ENCODE peak calls at places on chromosome 11, in five cellular contexts. K, C, D, B and I are unnamed samples.

GRCh38 chr11:56152333-56152732 is 7.8 kb downstream of the OR8K5 start:
- DNase-seq in K (no peak), C (no peak), D (no peak), B (no peak), I (no peak)

GRCh38 chr11:15159085-15159484 is 44.4 kb downstream of the INSC start:
- DNase-seq in K (peak), C (no peak), D (no peak), B (peak), I (no peak)

GRCh38 chr11:75337195-75337654 is 14.2 kb downstream of the ARRB1 start:
- DNase-seq in K (no peak), C (no peak), D (no peak), B (no peak), I (no peak)

GRCh38 chr11:85575388-85575787 is 51.8 kb downstream of the DLG2 start:
- DNase-seq in K (no peak), C (no peak), D (no peak), B (no peak), I (no peak)

GRCh38 chr11:11940551-11940950 is 67.9 kb downstream of the DKK3 start:
- DNase-seq in K (no peak), C (no peak), D (no peak), B (no peak), I (no peak)

GRCh38 chr11:32450372-32450771 is 15.0 kb upstream of the WT1 start:
- DNase-seq in K (no peak), C (no peak), D (no peak), B (no peak), I (no peak)

GRCh38 chr11:44316388-44317240 is 6.7 kb upstream of the ALX4 start:
- DNase-seq in K (no peak), C (no peak), D (no peak), B (no peak), I (no peak)

GRCh38 chr11:30329150-30329940 is 6.4 kb downstream of the ARL14EP start:
- DNase-seq in K (no peak), C (no peak), D (no peak), B (no peak), I (no peak)

DNA sequence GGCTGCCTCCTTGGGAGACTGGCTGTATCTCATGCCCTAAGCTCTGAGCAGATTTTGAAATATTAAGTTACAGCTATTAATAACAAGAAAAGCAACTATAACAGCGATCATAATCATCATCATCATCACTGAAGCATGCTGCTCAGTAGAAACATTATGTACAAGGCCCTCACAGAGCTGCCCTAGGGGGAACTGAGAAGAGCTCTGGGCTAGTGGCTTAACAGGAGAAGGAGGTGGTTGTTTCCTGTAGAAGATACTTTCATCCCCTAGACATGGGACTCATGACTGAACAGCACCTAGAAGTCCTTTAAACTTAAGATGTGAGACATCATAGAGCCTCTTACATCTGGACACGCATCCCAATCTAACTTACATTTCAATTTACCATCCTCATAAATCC is 332.8 kb upstream of the PLET1 start:
- DNase-seq in K (no peak), C (no peak), D (no peak), B (no peak), I (no peak)
- TF ChIP-seq CTCF in K (no peak), C (no peak), D (no peak), B (no peak), I (no peak)

DNA sequence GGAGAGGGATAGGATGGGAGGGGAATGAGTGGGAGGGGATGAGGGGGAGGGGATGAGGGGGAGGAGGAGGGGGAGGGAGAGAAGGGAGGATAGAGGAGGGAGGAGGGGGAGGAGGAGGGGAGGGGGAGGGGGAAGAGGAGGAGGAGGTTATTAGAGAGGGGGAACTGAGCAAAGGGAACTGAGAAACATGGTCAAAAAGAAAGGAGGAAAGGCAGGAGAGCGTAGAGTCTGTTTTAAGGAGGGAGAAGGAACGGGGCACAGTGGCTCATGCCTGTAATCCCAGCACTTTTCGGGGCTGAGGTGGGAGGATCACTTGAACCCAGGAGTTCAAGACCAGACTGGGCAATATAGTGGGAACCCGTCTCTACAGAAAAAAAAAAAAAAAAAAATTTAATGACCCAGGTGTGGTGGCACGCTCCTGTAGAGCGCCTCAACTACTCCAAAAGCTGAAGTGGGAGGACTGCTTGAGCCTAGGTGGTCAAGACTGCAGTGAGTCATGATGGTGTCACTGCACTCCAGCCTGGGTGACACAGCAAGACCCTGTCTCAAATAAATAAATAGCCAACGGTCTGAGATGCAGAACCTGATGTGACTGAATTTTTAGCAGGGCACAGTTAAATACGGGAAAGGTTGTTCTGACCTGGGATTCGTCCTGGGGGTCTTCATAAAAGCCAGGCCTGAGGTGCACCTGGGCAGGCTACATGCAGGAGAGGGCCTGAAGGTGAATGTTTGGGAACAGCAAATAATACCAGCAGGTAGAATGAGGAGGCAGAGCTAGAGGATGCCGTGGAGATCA is 4.0 kb downstream of the B3GNT6 start:
- DNase-seq in K (no peak), C (no peak), D (no peak), B (no peak), I (no peak)
- TF ChIP-seq CTCF in K (no peak), C (no peak), D (no peak), B (no peak), I (no peak)

GRCh38 chr11:46327829-46328228 is 19.4 kb upstream of the DGKZ start:
- DNase-seq in K (no peak), C (no peak), D (no peak), B (no peak), I (no peak)

GRCh38 chr11:46326813-46327416 is 20.3 kb upstream of the DGKZ start:
- DNase-seq in K (no peak), C (no peak), D (no peak), B (no peak), I (no peak)

GRCh38 chr11:46321757-46322156 is 25.5 kb upstream of the DGKZ start:
- DNase-seq in K (peak), C (no peak), D (no peak), B (no peak), I (no peak)

GRCh38 chr11:46319074-46319453 is 28.2 kb upstream of the DGKZ start:
- DNase-seq in K (no peak), C (no peak), D (no peak), B (no peak), I (no peak)

GRCh38 chr11:46322759-46323158 is 24.5 kb upstream of the DGKZ start:
- DNase-seq in K (peak), C (no peak), D (no peak), B (peak), I (no peak)
- TF ChIP-seq CTCF in K (peak), C (peak), D (no peak), B (no peak), I (peak)

GRCh38 chr11:64849600-64850356 is 5.3 kb upstream of the CDC42BPG start:
- DNase-seq in K (peak), C (no peak), D (no peak), B (no peak), I (no peak)
- TF ChIP-seq CTCF in K (peak), C (peak), D (no peak), B (no peak), I (no peak)

GRCh38 chr11:70381872-70382842 is 16.2 kb upstream of the CTTN start:
- DNase-seq in K (peak), C (peak), D (no peak), B (no peak), I (no peak)
- TF ChIP-seq CTCF in K (peak), C (peak), D (no peak), B (no peak), I (no peak)

GRCh38 chr11:67079065-67079464 is 22.4 kb downstream of the RHOD start:
- DNase-seq in K (no peak), C (no peak), D (no peak), B (no peak), I (no peak)

GRCh38 chr11:67072295-67072694 is 15.6 kb downstream of the RHOD start:
- DNase-seq in K (no peak), C (no peak), D (no peak), B (no peak), I (no peak)

GRCh38 chr11:67071420-67072284 is 15.0 kb downstream of the RHOD start:
- DNase-seq in K (peak), C (no peak), D (peak), B (peak), I (no peak)

GRCh38 chr11:67076202-67076601 is 19.6 kb downstream of the RHOD start:
- DNase-seq in K (no peak), C (no peak), D (no peak), B (no peak), I (no peak)

DNA sequence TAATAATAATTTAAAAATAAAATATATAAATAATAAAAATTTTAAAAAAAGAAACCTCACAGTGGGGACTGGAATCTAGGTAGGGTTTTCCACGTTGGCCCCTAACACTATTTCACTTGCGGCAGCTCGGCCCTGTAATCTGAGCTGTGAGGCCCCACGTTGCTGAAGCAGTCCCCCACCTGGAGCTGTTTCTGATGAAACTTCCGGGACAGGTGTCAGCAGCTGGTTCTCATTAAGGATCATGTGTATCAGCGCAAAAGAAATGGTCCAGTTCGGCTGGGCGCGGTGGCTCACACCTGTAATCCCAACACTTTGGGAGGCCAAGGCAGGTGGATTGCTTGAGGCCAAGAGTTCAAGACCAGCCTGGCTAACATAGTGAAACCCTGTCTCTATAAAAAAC is 17.3 kb downstream of the RHOD start:
- DNase-seq in K (no peak), C (no peak), D (no peak), B (no peak), I (no peak)
- TF ChIP-seq CTCF in K (no peak), C (no peak), D (no peak), B (no peak), I (no peak)

GRCh38 chr11:76799061-76799804 is 16.1 kb downstream of the TSKU start:
- DNase-seq in K (peak), C (no peak), D (peak), B (peak), I (peak)
- TF ChIP-seq CTCF in K (peak), C (peak), D (peak), B (peak), I (peak)

GRCh38 chr11:103338621-103339484 is 229.6 kb downstream of the DYNC2H1 start:
- DNase-seq in K (peak), C (no peak), D (no peak), B (no peak), I (no peak)
- TF ChIP-seq CTCF in K (peak), C (no peak), D (no peak), B (no peak), I (no peak)

DNA sequence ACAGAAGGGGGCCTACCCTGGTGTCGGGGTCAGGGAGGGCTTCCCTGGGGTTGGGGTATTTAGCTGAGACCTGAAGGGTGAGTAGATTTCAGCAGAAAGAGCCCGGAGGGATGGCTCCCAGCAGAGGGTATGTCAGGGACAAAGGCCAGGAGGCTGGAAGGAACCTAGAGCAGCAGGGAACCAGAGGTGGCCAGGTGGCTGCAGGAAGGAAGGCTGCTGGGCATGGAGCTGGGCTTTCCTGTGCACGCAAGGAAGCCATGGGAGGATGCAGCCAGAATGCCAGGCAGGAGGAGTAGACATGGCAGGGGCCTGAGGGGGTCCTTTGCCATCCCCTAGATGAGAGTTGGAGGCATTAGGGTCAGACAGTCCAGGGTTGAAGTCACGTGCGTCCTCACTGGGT is 27.4 kb upstream of the RELT start:
- DNase-seq in K (no peak), C (no peak), D (no peak), B (no peak), I (no peak)
- TF ChIP-seq CTCF in K (no peak), C (no peak), D (no peak), B (no peak), I (no peak)